ENCODE peak calls at places on chromosome 1, in eight cellular contexts. One of them, this sample, is unnamed.
A peak's percentile ranks its signal among the peaks of the same experiment; 100 is the strongest.

GRCh38 chr1:53367503-53368313 is 39.8 kb upstream of the LRP8 start:
- DNase-seq in HFF-Myc: no peak
- DNase-seq in tibial artery: peak; percentile 59
- DNase-seq in astrocyte of the spinal cord: no peak
- DNase-seq in RWPE2: peak; percentile 35
- DNase-seq in osteoblast: no peak
- DNase-seq in tibial nerve: no peak
- DNase-seq in AG10803: no peak
- DNase-seq in this sample: no peak

GRCh38 chr1:155540000-155540874 is 22.4 kb downstream of the ASH1L start:
- DNase-seq in HFF-Myc: no peak
- DNase-seq in tibial artery: no peak
- DNase-seq in astrocyte of the spinal cord: no peak
- DNase-seq in RWPE2: no peak
- DNase-seq in osteoblast: no peak
- DNase-seq in tibial nerve: no peak
- DNase-seq in AG10803: no peak
- DNase-seq in this sample: no peak

GRCh38 chr1:90817399-90817798 is 100.3 kb upstream of the BARHL2 start:
- DNase-seq in HFF-Myc: no peak
- DNase-seq in tibial artery: no peak
- DNase-seq in astrocyte of the spinal cord: no peak
- DNase-seq in RWPE2: no peak
- DNase-seq in osteoblast: no peak
- DNase-seq in tibial nerve: no peak
- DNase-seq in AG10803: no peak
- DNase-seq in this sample: no peak

GRCh38 chr1:237672748-237673147 is 218.0 kb downstream of the ZP4 start:
- DNase-seq in HFF-Myc: no peak
- DNase-seq in tibial artery: no peak
- DNase-seq in astrocyte of the spinal cord: no peak
- DNase-seq in RWPE2: no peak
- DNase-seq in osteoblast: no peak
- DNase-seq in tibial nerve: no peak
- DNase-seq in AG10803: no peak
- DNase-seq in this sample: no peak

GRCh38 chr1:204741440-204741839 is 55.9 kb upstream of the LRRN2 start:
- DNase-seq in HFF-Myc: no peak
- DNase-seq in tibial artery: no peak
- DNase-seq in astrocyte of the spinal cord: no peak
- DNase-seq in RWPE2: no peak
- DNase-seq in osteoblast: no peak
- DNase-seq in tibial nerve: no peak
- DNase-seq in AG10803: no peak
- DNase-seq in this sample: no peak

GRCh38 chr1:24117722-24118409 is 5.9 kb upstream of the MYOM3 start:
- DNase-seq in HFF-Myc: no peak
- DNase-seq in tibial artery: no peak
- DNase-seq in astrocyte of the spinal cord: peak; percentile 48
- DNase-seq in RWPE2: no peak
- DNase-seq in osteoblast: no peak
- DNase-seq in tibial nerve: no peak
- DNase-seq in AG10803: peak; percentile 33
- DNase-seq in this sample: no peak

GRCh38 chr1:181314959-181315358 is 168.4 kb upstream of the CACNA1E start:
- DNase-seq in HFF-Myc: no peak
- DNase-seq in tibial artery: no peak
- DNase-seq in astrocyte of the spinal cord: no peak
- DNase-seq in RWPE2: no peak
- DNase-seq in osteoblast: no peak
- DNase-seq in tibial nerve: no peak
- DNase-seq in AG10803: no peak
- DNase-seq in this sample: no peak

GRCh38 chr1:21638531-21639341 is 30.4 kb downstream of the RAP1GAP start:
- DNase-seq in HFF-Myc: no peak
- DNase-seq in tibial artery: no peak
- DNase-seq in astrocyte of the spinal cord: peak; percentile 22
- DNase-seq in RWPE2: no peak
- DNase-seq in osteoblast: no peak
- DNase-seq in tibial nerve: no peak
- DNase-seq in AG10803: no peak
- DNase-seq in this sample: peak; percentile 7

GRCh38 chr1:183328371-183328770 is 89.8 kb downstream of the NMNAT2 start:
- DNase-seq in HFF-Myc: no peak
- DNase-seq in tibial artery: no peak
- DNase-seq in astrocyte of the spinal cord: no peak
- DNase-seq in RWPE2: no peak
- DNase-seq in osteoblast: no peak
- DNase-seq in tibial nerve: no peak
- DNase-seq in AG10803: no peak
- DNase-seq in this sample: no peak

GRCh38 chr1:19710825-19711611 is 46.3 kb downstream of the HTR6 start:
- DNase-seq in HFF-Myc: no peak
- DNase-seq in tibial artery: no peak
- DNase-seq in astrocyte of the spinal cord: no peak
- DNase-seq in RWPE2: no peak
- DNase-seq in osteoblast: no peak
- DNase-seq in tibial nerve: no peak
- DNase-seq in AG10803: no peak
- DNase-seq in this sample: no peak

GRCh38 chr1:19712928-19713327 is 48.3 kb downstream of the HTR6 start:
- DNase-seq in HFF-Myc: no peak
- DNase-seq in tibial artery: no peak
- DNase-seq in astrocyte of the spinal cord: no peak
- DNase-seq in RWPE2: no peak
- DNase-seq in osteoblast: no peak
- DNase-seq in tibial nerve: no peak
- DNase-seq in AG10803: no peak
- DNase-seq in this sample: no peak

GRCh38 chr1:19717467-19717866 is 52.8 kb downstream of the HTR6 start:
- DNase-seq in HFF-Myc: no peak
- DNase-seq in tibial artery: no peak
- DNase-seq in astrocyte of the spinal cord: no peak
- DNase-seq in RWPE2: no peak
- DNase-seq in osteoblast: no peak
- DNase-seq in tibial nerve: no peak
- DNase-seq in AG10803: no peak
- DNase-seq in this sample: no peak

GRCh38 chr1:19720174-19720573 is 55.5 kb downstream of the HTR6 start:
- DNase-seq in HFF-Myc: no peak
- DNase-seq in tibial artery: no peak
- DNase-seq in astrocyte of the spinal cord: no peak
- DNase-seq in RWPE2: no peak
- DNase-seq in osteoblast: no peak
- DNase-seq in tibial nerve: no peak
- DNase-seq in AG10803: no peak
- DNase-seq in this sample: no peak

DNA sequence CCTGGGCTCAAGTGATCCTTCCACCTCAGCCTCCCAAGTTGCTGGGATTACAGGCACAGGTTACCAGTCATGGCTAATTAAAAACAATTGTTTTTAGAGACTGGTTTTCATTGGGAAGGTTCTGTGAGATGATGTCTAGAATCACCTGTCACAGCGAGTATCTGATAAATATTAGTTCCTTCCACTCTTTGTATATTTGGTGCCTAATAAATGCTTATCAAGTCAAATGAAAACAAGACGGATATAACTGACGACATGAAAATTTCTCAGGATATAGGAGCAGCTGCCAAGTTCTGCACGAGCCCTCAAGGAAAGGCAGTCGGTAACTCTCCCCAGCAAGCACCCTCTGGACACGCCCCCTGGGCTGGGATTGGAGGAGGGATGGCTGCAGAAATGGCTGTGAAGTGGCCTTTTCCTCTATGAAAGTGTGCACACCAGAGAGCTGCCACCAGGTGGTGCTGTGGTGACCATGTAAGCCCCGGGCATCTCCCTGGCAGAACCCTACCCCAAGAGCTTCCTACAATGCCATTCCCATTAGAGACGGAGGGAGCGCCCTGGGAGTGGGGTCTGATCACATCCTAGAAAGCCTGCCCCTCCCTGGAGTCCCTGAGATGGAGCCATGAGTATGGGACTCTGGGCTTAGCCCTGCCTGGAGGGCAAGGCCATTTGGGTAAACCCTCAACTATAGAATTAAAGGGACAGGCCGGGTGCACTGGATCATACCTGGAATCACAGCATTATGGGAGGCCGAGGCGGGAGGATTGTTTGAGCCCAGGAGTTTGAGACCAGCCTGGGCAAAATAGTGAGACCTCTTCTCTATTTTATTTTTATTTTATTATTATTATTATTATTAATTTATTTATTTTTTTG is 50.9 kb downstream of the HTR6 start:
- DNase-seq in HFF-Myc: peak; percentile 94
- DNase-seq in tibial artery: peak; percentile 96
- DNase-seq in astrocyte of the spinal cord: peak; percentile 95
- DNase-seq in RWPE2: peak; percentile 85
- DNase-seq in osteoblast: peak; percentile 96
- DNase-seq in tibial nerve: peak; percentile 75
- DNase-seq in AG10803: peak; percentile 93
- DNase-seq in this sample: peak; percentile 69
- TF ChIP-seq CTCF in HFF-Myc: peak; percentile 91
- TF ChIP-seq CTCF in tibial artery: peak; percentile 86
- TF ChIP-seq CTCF in astrocyte of the spinal cord: peak; percentile 97
- TF ChIP-seq CTCF in RWPE2: peak; percentile 88
- TF ChIP-seq CTCF in osteoblast: peak; percentile 98
- TF ChIP-seq CTCF in tibial nerve: peak; percentile 70
- TF ChIP-seq CTCF in AG10803: peak; percentile 94
- TF ChIP-seq CTCF in this sample: peak; percentile 95

GRCh38 chr1:96727860-96728259 is 6.3 kb downstream of the PTBP2 start:
- DNase-seq in HFF-Myc: no peak
- DNase-seq in tibial artery: no peak
- DNase-seq in astrocyte of the spinal cord: no peak
- DNase-seq in RWPE2: no peak
- DNase-seq in osteoblast: no peak
- DNase-seq in tibial nerve: no peak
- DNase-seq in AG10803: no peak
- DNase-seq in this sample: no peak

GRCh38 chr1:96721382-96722160 is at the start of gene PTBP2:
- DNase-seq in HFF-Myc: no peak
- DNase-seq in tibial artery: peak; percentile 86
- DNase-seq in astrocyte of the spinal cord: peak; percentile 78
- DNase-seq in RWPE2: peak; percentile 67
- DNase-seq in osteoblast: peak; percentile 97
- DNase-seq in tibial nerve: peak; percentile 63
- DNase-seq in AG10803: peak; percentile 69
- DNase-seq in this sample: no peak

GRCh38 chr1:96722161-96722908 is 751 bp downstream of the PTBP2 start:
- DNase-seq in HFF-Myc: no peak
- DNase-seq in tibial artery: peak; percentile 80
- DNase-seq in astrocyte of the spinal cord: peak; percentile 76
- DNase-seq in RWPE2: peak; percentile 44
- DNase-seq in osteoblast: peak; percentile 94
- DNase-seq in tibial nerve: peak; percentile 38
- DNase-seq in AG10803: peak; percentile 81
- DNase-seq in this sample: no peak

GRCh38 chr1:96721053-96721381 is 567 bp upstream of the PTBP2 start:
- DNase-seq in HFF-Myc: no peak
- DNase-seq in tibial artery: no peak
- DNase-seq in astrocyte of the spinal cord: no peak
- DNase-seq in RWPE2: no peak
- DNase-seq in osteoblast: no peak
- DNase-seq in tibial nerve: no peak
- DNase-seq in AG10803: peak; percentile 17
- DNase-seq in this sample: no peak

GRCh38 chr1:96723372-96723771 is 1.8 kb downstream of the PTBP2 start:
- DNase-seq in HFF-Myc: no peak
- DNase-seq in tibial artery: no peak
- DNase-seq in astrocyte of the spinal cord: no peak
- DNase-seq in RWPE2: no peak
- DNase-seq in osteoblast: peak; percentile 64
- DNase-seq in tibial nerve: no peak
- DNase-seq in AG10803: no peak
- DNase-seq in this sample: no peak
- H3K4me3 ChIP-seq in HFF-Myc: peak overlapping the region; percentile 83
- H3K4me3 ChIP-seq in tibial artery: peak overlapping the region; percentile 75
- H3K4me3 ChIP-seq in astrocyte of the spinal cord: peak overlapping the region; percentile 98
- H3K4me3 ChIP-seq in RWPE2: peak overlapping the region; percentile 91
- H3K4me3 ChIP-seq in osteoblast: peak overlapping the region; percentile 99
- H3K4me3 ChIP-seq in tibial nerve: peak overlapping the region; percentile 86
- H3K4me3 ChIP-seq in AG10803: peak overlapping the region; percentile 91
- H3K4me3 ChIP-seq in this sample: peak overlapping the region; percentile 95

GRCh38 chr1:25486602-25487001 is 55.9 kb downstream of the MACO1 start:
- DNase-seq in HFF-Myc: no peak
- DNase-seq in tibial artery: no peak
- DNase-seq in astrocyte of the spinal cord: no peak
- DNase-seq in RWPE2: no peak
- DNase-seq in osteoblast: no peak
- DNase-seq in tibial nerve: no peak
- DNase-seq in AG10803: peak; percentile 48
- DNase-seq in this sample: no peak
- TF ChIP-seq CTCF in HFF-Myc: no peak
- TF ChIP-seq CTCF in tibial artery: no peak
- TF ChIP-seq CTCF in astrocyte of the spinal cord: peak; percentile 36
- TF ChIP-seq CTCF in RWPE2: no peak
- TF ChIP-seq CTCF in osteoblast: peak; percentile 35
- TF ChIP-seq CTCF in tibial nerve: no peak
- TF ChIP-seq CTCF in AG10803: peak; percentile 49
- TF ChIP-seq CTCF in this sample: peak; percentile 35

DNA sequence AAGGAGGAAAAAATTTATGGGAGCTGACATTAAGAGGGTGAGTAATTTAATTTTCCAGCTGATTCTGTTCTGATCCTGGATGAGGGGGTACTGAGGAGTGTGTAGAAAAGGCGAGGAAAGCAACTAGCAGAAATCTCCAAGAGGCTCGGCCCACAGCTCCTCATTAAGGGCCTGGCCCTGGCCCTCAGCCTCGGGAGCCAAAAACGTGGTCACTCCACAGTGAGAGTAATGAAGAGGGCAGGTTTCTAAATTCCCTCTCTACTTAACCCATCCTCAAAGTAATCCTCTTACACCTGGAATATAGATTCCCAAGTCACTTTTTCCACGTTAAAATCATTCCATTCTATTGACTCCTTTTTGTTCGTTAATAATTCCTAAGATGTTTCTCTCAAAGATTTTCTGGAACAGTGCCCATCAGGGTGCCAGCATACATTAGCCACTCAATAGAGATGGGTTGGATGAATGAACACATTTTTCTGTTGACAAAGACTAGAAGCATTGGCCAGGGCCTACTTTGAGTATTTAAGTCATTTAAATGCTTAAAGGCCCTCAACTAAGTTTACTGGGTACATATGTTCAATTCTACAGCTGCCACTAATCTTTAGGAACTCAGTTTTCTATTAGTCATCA is 1.1 kb upstream of the COL11A1 start:
- DNase-seq in HFF-Myc: no peak
- DNase-seq in tibial artery: no peak
- DNase-seq in astrocyte of the spinal cord: no peak
- DNase-seq in RWPE2: no peak
- DNase-seq in osteoblast: peak; percentile 31
- DNase-seq in tibial nerve: no peak
- DNase-seq in AG10803: no peak
- DNase-seq in this sample: no peak
- H3K4me3 ChIP-seq in HFF-Myc: peak overlapping the region; percentile 61
- H3K4me3 ChIP-seq in tibial artery: no peak overlapping the region
- H3K4me3 ChIP-seq in astrocyte of the spinal cord: no peak overlapping the region
- H3K4me3 ChIP-seq in RWPE2: no peak overlapping the region
- H3K4me3 ChIP-seq in osteoblast: no peak overlapping the region
- H3K4me3 ChIP-seq in tibial nerve: peak overlapping the region; percentile 62
- H3K4me3 ChIP-seq in AG10803: no peak overlapping the region
- H3K4me3 ChIP-seq in this sample: peak overlapping the region; percentile 73